ENCODE peak calls at places on chromosomes 16 and 17, in six cellular contexts. X, K, Z, J, U and R are unnamed samples.

GRCh38 chr16:70569752-70570151 is 46.1 kb downstream of the SF3B3 start:
- DNase-seq in Z (no peak), X (no peak), U (no peak), K (no peak), J (no peak), R (no peak)

GRCh38 chr17:79500738-79501533 is 109.9 kb downstream of the RBFOX3 start:
- DNase-seq in U (no peak), Z (no peak), K (no peak), X (no peak), J (no peak), R (no peak)

GRCh38 chr17:13995856-13996635 is 73.3 kb upstream of the COX10 start:
- DNase-seq in U (no peak), X (peak), K (no peak), J (no peak), Z (no peak), R (no peak)

GRCh38 chr16:86581458-86581857 is 3.1 kb downstream of the FOXL1 start:
- DNase-seq in X (no peak), J (no peak), Z (peak), U (no peak), K (no peak), R (no peak)

GRCh38 chr16:16966439-16966838 is 504.3 kb downstream of the XYLT1 start:
- DNase-seq in Z (no peak), U (no peak), J (no peak), X (no peak), K (no peak), R (no peak)

GRCh38 chr16:11795887-11796226 is 1.2 kb downstream of the ZC3H7A start:
- DNase-seq in U (no peak), Z (no peak), X (no peak), J (no peak), K (no peak), R (no peak)

GRCh38 chr16:14399397-14400284 is 230.4 kb downstream of the PARN start:
- DNase-seq in U (peak), X (peak), K (peak), J (peak), Z (peak), R (peak)

GRCh38 chr16:2520784-2521577 is 810 bp downstream of the AMDHD2 start:
- DNase-seq in Z (no peak), J (peak), K (peak), U (no peak), X (no peak), R (no peak)

GRCh38 chr17:59641799-59642484 is 22.2 kb downstream of the CLTC start:
- DNase-seq in X (no peak), J (no peak), Z (no peak), U (no peak), K (peak), R (no peak)

GRCh38 chr17:59366040-59366757 is 34.7 kb downstream of the YPEL2 start:
- DNase-seq in U (peak), X (no peak), K (peak), Z (no peak), J (no peak), R (no peak)

GRCh38 chr16:60608971-60609370 is 1427.3 kb downstream of the CDH8 start:
- DNase-seq in Z (no peak), J (no peak), U (no peak), K (no peak), X (no peak), R (no peak)

GRCh38 chr16:31243734-31244670 is 15.8 kb upstream of the ITGAM start:
- DNase-seq in K (no peak), X (no peak), Z (no peak), U (no peak), J (no peak), R (no peak)

GRCh38 chr17:19448341-19449268 is 37.6 kb downstream of the RNF112 start:
- DNase-seq in X (peak), Z (peak), K (peak), U (peak), J (peak), R (peak)

GRCh38 chr16:24731722-24732419 is 2.4 kb downstream of the TNRC6A start:
- DNase-seq in J (no peak), X (no peak), U (no peak), Z (no peak), K (no peak), R (peak)

GRCh38 chr17:60645918-60646523 is 31.6 kb upstream of the BCAS3 start:
- DNase-seq in U (no peak), K (no peak), X (no peak), Z (no peak), J (no peak), R (no peak)

GRCh38 chr17:16976686-16977550 is 5.0 kb upstream of the TNFRSF13B start:
- DNase-seq in U (no peak), X (no peak), Z (no peak), J (no peak), K (no peak), R (no peak)

GRCh38 chr17:72516772-72517399 is 396.1 kb downstream of the SOX9 start:
- DNase-seq in X (peak), K (no peak), U (peak), J (peak), Z (no peak), R (peak)
- H3K4me3 ChIP-seq in X (no peak), K (no peak), U (no peak), J (no peak), Z (no peak), R (no peak)

GRCh38 chr17:57498443-57498842 is 242.1 kb downstream of the MSI2 start:
- DNase-seq in X (no peak), Z (no peak), K (no peak), J (no peak), U (no peak), R (no peak)
- TF ChIP-seq CTCF in X (no peak), Z (no peak), K (no peak), J (no peak), U (no peak), R (no peak)

DNA sequence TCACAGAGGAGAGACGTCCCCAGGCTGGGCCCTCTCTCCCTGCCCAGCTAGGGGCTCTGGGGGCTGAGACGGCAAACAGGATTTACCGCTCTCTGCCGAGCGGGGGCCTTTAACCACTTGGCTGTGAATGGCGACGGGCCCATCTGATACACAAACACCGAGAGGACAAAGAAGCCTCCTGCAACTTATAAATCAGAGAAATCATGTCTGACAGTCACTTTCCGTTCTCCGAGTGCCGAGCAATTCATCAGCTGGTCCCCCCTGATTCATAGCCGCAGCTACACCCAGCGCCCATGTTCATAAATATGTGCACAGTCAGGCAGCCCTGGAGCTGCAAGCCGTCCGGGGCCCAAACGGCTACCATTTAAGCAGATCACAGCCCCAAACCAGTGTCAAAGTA is 154.4 kb downstream of the C16orf78 start:
- DNase-seq in Z (no peak), X (no peak), J (no peak), U (peak), K (peak), R (peak)
- H3K4me3 ChIP-seq in Z (peak), X (peak), J (no peak), U (peak), K (no peak), R (peak)

GRCh38 chr17:33725675-33726271 is 432.7 kb upstream of the ASIC2 start:
- DNase-seq in X (peak), U (peak), J (peak), K (peak), Z (peak), R (peak)
- TF ChIP-seq CTCF in X (peak), U (peak), J (peak), K (peak), Z (peak), R (peak)